ENCODE peak calls at places on chromosomes 12 and 14, in eight cellular contexts. Q is PC-3, V is right cardiac atrium, A is IMR-90, H is HL-60, Z is left ventricle myocardium inferior, E is heart left ventricle, L is tibial nerve. D is an unnamed sample.
A peak's percentile ranks its signal among the peaks of the same experiment; 100 is the strongest.

GRCh38 chr14:98957211-98958047 is 314.6 kb downstream of the BCL11B start:
- DNase-seq in Q (no peak), V (peak; percentile 69), A (no peak), H (peak; percentile 81), Z (peak; percentile 51), E (peak; percentile 16), L (peak; percentile 87), D (no peak)

GRCh38 chr12:40104461-40105264 is 1.2 kb downstream of the SLC2A13 start:
- DNase-seq in Q (no peak), V (no peak), A (peak; percentile 2), H (no peak), Z (peak; percentile 17), E (no peak), L (no peak), D (peak; percentile 21)

GRCh38 chr12:24739094-24739779 is 209.7 kb downstream of the BCAT1 start:
- DNase-seq in Q (no peak), V (no peak), A (no peak), H (no peak), Z (no peak), E (no peak), L (no peak), D (no peak)

GRCh38 chr12:92810370-92810769 is 107.6 kb downstream of the PLEKHG7 start:
- DNase-seq in Q (no peak), V (no peak), A (no peak), H (no peak), Z (no peak), E (no peak), L (no peak), D (no peak)

GRCh38 chr14:44316647-44317432 is 190.2 kb downstream of the FSCB start:
- DNase-seq in Q (peak; percentile 98), V (no peak), A (peak; percentile 93), H (peak; percentile 7), Z (no peak), E (no peak), L (no peak), D (peak; percentile 76)

GRCh38 chr14:101518611-101519048 is 42.7 kb upstream of the DIO3 start:
- DNase-seq in Q (no peak), V (peak; percentile 66), A (no peak), H (no peak), Z (no peak), E (no peak), L (peak; percentile 68), D (no peak)

GRCh38 chr12:82682851-82683261 is 3.9 kb upstream of the TMTC2 start:
- DNase-seq in Q (peak; percentile 77), V (no peak), A (no peak), H (peak; percentile 19), Z (no peak), E (no peak), L (no peak), D (no peak)

GRCh38 chr14:94406910-94407309 is 18.5 kb upstream of the SERPINA1 start:
- DNase-seq in Q (no peak), V (no peak), A (no peak), H (no peak), Z (no peak), E (no peak), L (no peak), D (no peak)

GRCh38 chr14:57692671-57693070 is 173.2 kb downstream of the SLC35F4 start:
- DNase-seq in Q (peak; percentile 94), V (no peak), A (peak; percentile 34), H (peak; percentile 2), Z (no peak), E (no peak), L (no peak), D (peak; percentile 40)

GRCh38 chr12:92185052-92185451 is 39.4 kb upstream of the BTG1 start:
- DNase-seq in Q (no peak), V (no peak), A (no peak), H (no peak), Z (no peak), E (no peak), L (no peak), D (peak; percentile 17)

DNA sequence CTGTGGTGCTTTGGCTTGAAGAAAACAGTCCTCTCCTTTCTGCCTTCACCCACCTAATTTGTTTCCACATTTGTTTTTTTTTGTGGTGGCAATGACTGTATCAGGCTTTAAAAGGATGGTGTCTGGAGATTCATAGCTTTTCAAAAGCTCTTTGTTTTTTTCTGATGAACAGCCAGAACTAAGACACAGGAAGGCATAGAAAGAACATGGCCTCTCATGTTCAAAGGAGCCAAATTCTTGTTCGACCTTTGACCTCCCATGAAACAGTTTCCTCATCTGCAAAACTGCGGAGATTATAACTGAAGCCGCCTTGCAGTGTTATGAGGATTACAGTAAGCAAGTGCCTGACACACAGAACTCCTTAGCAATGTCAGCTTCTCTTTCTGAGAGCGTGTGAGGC is 270.7 kb upstream of the TBX3 start:
- DNase-seq in Q (no peak), V (no peak), A (no peak), H (no peak), Z (no peak), E (no peak), L (no peak), D (peak; percentile 5)
- H3K27ac ChIP-seq in Q (no peak overlapping the region), V (no peak overlapping the region), A (no peak overlapping the region), H (no peak overlapping the region), Z (peak overlapping the region; percentile 10), E (peak overlapping the region; percentile 35), L (no peak overlapping the region), D (no peak overlapping the region)

GRCh38 chr12:51019927-51020326 is 6.3 kb downstream of the SLC11A2 start:
- DNase-seq in Q (no peak), V (no peak), A (no peak), H (no peak), Z (no peak), E (no peak), L (no peak), D (no peak)
- H3K27ac ChIP-seq in Q (no peak overlapping the region), V (no peak overlapping the region), A (no peak overlapping the region), H (peak overlapping the region; percentile 62), Z (no peak overlapping the region), E (no peak overlapping the region), L (peak overlapping the region; percentile 90), D (no peak overlapping the region)

DNA sequence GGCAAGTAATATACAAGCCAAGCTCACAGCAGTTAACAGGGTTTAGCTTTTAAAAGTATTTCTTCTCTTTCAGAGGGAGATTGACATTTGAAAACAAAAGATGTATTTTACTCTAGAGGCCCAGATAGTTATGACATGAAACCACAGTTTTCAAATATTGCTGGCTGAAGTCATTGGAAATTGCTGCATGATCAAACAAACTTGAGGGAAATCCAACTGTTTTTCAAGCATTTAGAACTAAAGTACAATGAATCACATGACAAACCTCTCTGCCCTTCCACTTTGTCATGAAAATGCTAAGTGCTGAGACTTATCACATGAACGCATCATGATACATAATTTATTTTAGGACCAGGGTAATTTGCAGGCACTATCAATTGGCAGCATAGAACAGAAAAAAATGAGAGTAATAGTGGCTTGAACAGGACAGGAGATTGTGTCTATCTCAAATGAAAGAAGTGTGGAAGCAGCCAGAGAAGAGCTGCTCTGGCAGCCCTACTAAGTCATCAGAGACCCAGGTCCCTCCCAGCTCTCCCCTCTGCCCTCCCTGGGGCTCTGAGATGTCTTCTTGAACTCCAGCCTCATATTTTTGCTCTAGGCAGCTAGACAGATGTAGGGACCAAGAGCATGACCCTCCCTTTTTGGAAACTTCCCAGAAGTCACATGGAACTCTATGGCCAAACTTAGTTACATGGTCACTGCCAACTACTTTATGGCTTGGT is 90.1 kb upstream of the PELI2 start:
- DNase-seq in Q (no peak), V (no peak), A (no peak), H (no peak), Z (no peak), E (no peak), L (no peak), D (no peak)
- H3K27ac ChIP-seq in Q (no peak overlapping the region), V (no peak overlapping the region), A (no peak overlapping the region), H (no peak overlapping the region), Z (no peak overlapping the region), E (no peak overlapping the region), L (peak overlapping the region; percentile 60), D (peak overlapping the region; percentile 11)

DNA sequence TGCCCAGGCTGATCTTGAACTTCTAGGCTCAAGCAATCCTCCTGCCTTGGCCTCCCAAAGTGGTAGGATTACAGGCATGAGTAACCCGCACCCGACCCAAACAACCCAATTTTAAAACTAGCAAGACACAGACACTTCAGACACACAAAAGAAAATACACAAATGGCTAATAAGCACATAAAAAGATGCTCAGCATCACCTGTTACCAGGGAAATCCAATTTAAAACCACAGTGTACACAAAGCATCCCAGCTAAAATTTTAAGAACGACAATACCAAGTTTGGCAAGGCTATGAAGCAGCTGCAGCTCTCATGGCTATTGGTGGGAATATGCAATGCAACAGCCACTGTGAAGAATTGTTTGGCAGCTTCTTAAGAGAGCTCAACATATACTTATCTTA is 42.0 kb downstream of the BDKRB1 start:
- DNase-seq in Q (no peak), V (no peak), A (no peak), H (no peak), Z (no peak), E (no peak), L (no peak), D (no peak)
- H3K27ac ChIP-seq in Q (no peak overlapping the region), V (no peak overlapping the region), A (no peak overlapping the region), H (no peak overlapping the region), Z (no peak overlapping the region), E (no peak overlapping the region), L (no peak overlapping the region), D (no peak overlapping the region)

D was measured in small intestine.